ENCODE peak calls at places on chromosomes 3 and 15, in ten cellular contexts. One of them, this sample, is unnamed.

GRCh38 chr15:61467823-61468222 is 238.7 kb upstream of the RORA start:
- DNase-seq in substantia nigra: no peak
- DNase-seq in activated CD4-positive, alpha-beta T cell treated with anti-CD3 and anti-CD28 coated beads for 24 hours: no peak
- DNase-seq in stimulated activated CD4-positive, alpha-beta T cell treated with anti-CD3 and anti-CD28 coated beads, TNF-alpha, amount 100 ng/mL, for 24 hours: no peak
- DNase-seq in activated T-helper 1 cell treated with Interleukin-2 at 50 U/mL for 16 hours: no peak
- DNase-seq in iris pigment epithelial cell: peak
- DNase-seq in iPS DF 19.7: no peak
- DNase-seq in AG20443: no peak
- DNase-seq in anterior cingulate cortex: no peak
- DNase-seq in germinal center: no peak
- DNase-seq in this sample: no peak

GRCh38 chr3:197750863-197751737 is 1.4 kb downstream of the FYTTD1 start:
- DNase-seq in substantia nigra: peak
- DNase-seq in activated CD4-positive, alpha-beta T cell treated with anti-CD3 and anti-CD28 coated beads for 24 hours: peak
- DNase-seq in stimulated activated CD4-positive, alpha-beta T cell treated with anti-CD3 and anti-CD28 coated beads, TNF-alpha, amount 100 ng/mL, for 24 hours: no peak
- DNase-seq in activated T-helper 1 cell treated with Interleukin-2 at 50 U/mL for 16 hours: no peak
- DNase-seq in iris pigment epithelial cell: peak
- DNase-seq in iPS DF 19.7: no peak
- DNase-seq in AG20443: peak
- DNase-seq in anterior cingulate cortex: peak
- DNase-seq in germinal center: no peak
- DNase-seq in this sample: no peak

GRCh38 chr15:69592954-69593353 is 140.3 kb downstream of the RPLP1 start:
- DNase-seq in substantia nigra: no peak
- DNase-seq in activated CD4-positive, alpha-beta T cell treated with anti-CD3 and anti-CD28 coated beads for 24 hours: no peak
- DNase-seq in stimulated activated CD4-positive, alpha-beta T cell treated with anti-CD3 and anti-CD28 coated beads, TNF-alpha, amount 100 ng/mL, for 24 hours: no peak
- DNase-seq in activated T-helper 1 cell treated with Interleukin-2 at 50 U/mL for 16 hours: no peak
- DNase-seq in iris pigment epithelial cell: no peak
- DNase-seq in iPS DF 19.7: no peak
- DNase-seq in AG20443: no peak
- DNase-seq in anterior cingulate cortex: no peak
- DNase-seq in germinal center: no peak
- DNase-seq in this sample: no peak

GRCh38 chr15:48406911-48407310 is 75.7 kb downstream of the DUT start:
- DNase-seq in substantia nigra: no peak
- DNase-seq in activated CD4-positive, alpha-beta T cell treated with anti-CD3 and anti-CD28 coated beads for 24 hours: no peak
- DNase-seq in stimulated activated CD4-positive, alpha-beta T cell treated with anti-CD3 and anti-CD28 coated beads, TNF-alpha, amount 100 ng/mL, for 24 hours: no peak
- DNase-seq in activated T-helper 1 cell treated with Interleukin-2 at 50 U/mL for 16 hours: no peak
- DNase-seq in iris pigment epithelial cell: no peak
- DNase-seq in iPS DF 19.7: no peak
- DNase-seq in AG20443: no peak
- DNase-seq in anterior cingulate cortex: no peak
- DNase-seq in germinal center: no peak
- DNase-seq in this sample: no peak

GRCh38 chr3:126545544-126545943 is 13.2 kb downstream of the C3orf22 start:
- DNase-seq in substantia nigra: no peak
- DNase-seq in activated CD4-positive, alpha-beta T cell treated with anti-CD3 and anti-CD28 coated beads for 24 hours: no peak
- DNase-seq in stimulated activated CD4-positive, alpha-beta T cell treated with anti-CD3 and anti-CD28 coated beads, TNF-alpha, amount 100 ng/mL, for 24 hours: no peak
- DNase-seq in activated T-helper 1 cell treated with Interleukin-2 at 50 U/mL for 16 hours: no peak
- DNase-seq in iris pigment epithelial cell: no peak
- DNase-seq in iPS DF 19.7: no peak
- DNase-seq in AG20443: no peak
- DNase-seq in anterior cingulate cortex: no peak
- DNase-seq in germinal center: no peak
- DNase-seq in this sample: no peak

GRCh38 chr15:69593981-69594966 is 141.7 kb downstream of the RPLP1 start:
- DNase-seq in substantia nigra: no peak
- DNase-seq in activated CD4-positive, alpha-beta T cell treated with anti-CD3 and anti-CD28 coated beads for 24 hours: no peak
- DNase-seq in stimulated activated CD4-positive, alpha-beta T cell treated with anti-CD3 and anti-CD28 coated beads, TNF-alpha, amount 100 ng/mL, for 24 hours: no peak
- DNase-seq in activated T-helper 1 cell treated with Interleukin-2 at 50 U/mL for 16 hours: no peak
- DNase-seq in iris pigment epithelial cell: peak
- DNase-seq in iPS DF 19.7: no peak
- DNase-seq in AG20443: peak
- DNase-seq in anterior cingulate cortex: no peak
- DNase-seq in germinal center: no peak
- DNase-seq in this sample: no peak

GRCh38 chr15:25582886-25583285 is 144.1 kb upstream of the UBE3A start:
- DNase-seq in substantia nigra: no peak
- DNase-seq in activated CD4-positive, alpha-beta T cell treated with anti-CD3 and anti-CD28 coated beads for 24 hours: no peak
- DNase-seq in stimulated activated CD4-positive, alpha-beta T cell treated with anti-CD3 and anti-CD28 coated beads, TNF-alpha, amount 100 ng/mL, for 24 hours: no peak
- DNase-seq in activated T-helper 1 cell treated with Interleukin-2 at 50 U/mL for 16 hours: no peak
- DNase-seq in iris pigment epithelial cell: no peak
- DNase-seq in iPS DF 19.7: no peak
- DNase-seq in AG20443: no peak
- DNase-seq in anterior cingulate cortex: no peak
- DNase-seq in germinal center: no peak
- DNase-seq in this sample: no peak

GRCh38 chr3:38139652-38140051 is 1.2 kb downstream of the MYD88 start:
- DNase-seq in substantia nigra: no peak
- DNase-seq in activated CD4-positive, alpha-beta T cell treated with anti-CD3 and anti-CD28 coated beads for 24 hours: no peak
- DNase-seq in stimulated activated CD4-positive, alpha-beta T cell treated with anti-CD3 and anti-CD28 coated beads, TNF-alpha, amount 100 ng/mL, for 24 hours: no peak
- DNase-seq in activated T-helper 1 cell treated with Interleukin-2 at 50 U/mL for 16 hours: no peak
- DNase-seq in iris pigment epithelial cell: no peak
- DNase-seq in iPS DF 19.7: no peak
- DNase-seq in AG20443: no peak
- DNase-seq in anterior cingulate cortex: no peak
- DNase-seq in germinal center: no peak
- DNase-seq in this sample: no peak

GRCh38 chr3:188947401-188947982 is 224.3 kb upstream of the TPRG1 start:
- DNase-seq in substantia nigra: peak
- DNase-seq in activated CD4-positive, alpha-beta T cell treated with anti-CD3 and anti-CD28 coated beads for 24 hours: no peak
- DNase-seq in stimulated activated CD4-positive, alpha-beta T cell treated with anti-CD3 and anti-CD28 coated beads, TNF-alpha, amount 100 ng/mL, for 24 hours: no peak
- DNase-seq in activated T-helper 1 cell treated with Interleukin-2 at 50 U/mL for 16 hours: no peak
- DNase-seq in iris pigment epithelial cell: peak
- DNase-seq in iPS DF 19.7: no peak
- DNase-seq in AG20443: peak
- DNase-seq in anterior cingulate cortex: peak
- DNase-seq in germinal center: peak
- DNase-seq in this sample: no peak

GRCh38 chr3:193057616-193058015 is 140.0 kb upstream of the MB21D2 start:
- DNase-seq in substantia nigra: no peak
- DNase-seq in activated CD4-positive, alpha-beta T cell treated with anti-CD3 and anti-CD28 coated beads for 24 hours: no peak
- DNase-seq in stimulated activated CD4-positive, alpha-beta T cell treated with anti-CD3 and anti-CD28 coated beads, TNF-alpha, amount 100 ng/mL, for 24 hours: no peak
- DNase-seq in activated T-helper 1 cell treated with Interleukin-2 at 50 U/mL for 16 hours: no peak
- DNase-seq in iris pigment epithelial cell: no peak
- DNase-seq in iPS DF 19.7: no peak
- DNase-seq in AG20443: no peak
- DNase-seq in anterior cingulate cortex: no peak
- DNase-seq in germinal center: no peak
- DNase-seq in this sample: no peak

GRCh38 chr3:184337315-184337714 is at the start of gene FAM131A:
- DNase-seq in substantia nigra: peak
- DNase-seq in activated CD4-positive, alpha-beta T cell treated with anti-CD3 and anti-CD28 coated beads for 24 hours: no peak
- DNase-seq in stimulated activated CD4-positive, alpha-beta T cell treated with anti-CD3 and anti-CD28 coated beads, TNF-alpha, amount 100 ng/mL, for 24 hours: no peak
- DNase-seq in activated T-helper 1 cell treated with Interleukin-2 at 50 U/mL for 16 hours: no peak
- DNase-seq in iris pigment epithelial cell: no peak
- DNase-seq in iPS DF 19.7: no peak
- DNase-seq in AG20443: peak
- DNase-seq in anterior cingulate cortex: peak
- DNase-seq in germinal center: no peak
- DNase-seq in this sample: no peak

GRCh38 chr15:29183071-29183831 is 86.4 kb downstream of the NSMCE3 start:
- DNase-seq in substantia nigra: no peak
- DNase-seq in activated CD4-positive, alpha-beta T cell treated with anti-CD3 and anti-CD28 coated beads for 24 hours: no peak
- DNase-seq in stimulated activated CD4-positive, alpha-beta T cell treated with anti-CD3 and anti-CD28 coated beads, TNF-alpha, amount 100 ng/mL, for 24 hours: no peak
- DNase-seq in activated T-helper 1 cell treated with Interleukin-2 at 50 U/mL for 16 hours: no peak
- DNase-seq in iris pigment epithelial cell: peak
- DNase-seq in iPS DF 19.7: no peak
- DNase-seq in AG20443: no peak
- DNase-seq in anterior cingulate cortex: no peak
- DNase-seq in germinal center: no peak
- DNase-seq in this sample: no peak

GRCh38 chr3:2061360-2061759 is 37.3 kb upstream of the CNTN4 start:
- DNase-seq in substantia nigra: no peak
- DNase-seq in activated CD4-positive, alpha-beta T cell treated with anti-CD3 and anti-CD28 coated beads for 24 hours: no peak
- DNase-seq in stimulated activated CD4-positive, alpha-beta T cell treated with anti-CD3 and anti-CD28 coated beads, TNF-alpha, amount 100 ng/mL, for 24 hours: no peak
- DNase-seq in activated T-helper 1 cell treated with Interleukin-2 at 50 U/mL for 16 hours: no peak
- DNase-seq in iris pigment epithelial cell: no peak
- DNase-seq in iPS DF 19.7: no peak
- DNase-seq in AG20443: no peak
- DNase-seq in anterior cingulate cortex: no peak
- DNase-seq in germinal center: no peak
- DNase-seq in this sample: no peak

GRCh38 chr3:171159822-171160157 is 133.3 kb upstream of the SLC2A2 start:
- DNase-seq in substantia nigra: no peak
- DNase-seq in activated CD4-positive, alpha-beta T cell treated with anti-CD3 and anti-CD28 coated beads for 24 hours: no peak
- DNase-seq in stimulated activated CD4-positive, alpha-beta T cell treated with anti-CD3 and anti-CD28 coated beads, TNF-alpha, amount 100 ng/mL, for 24 hours: no peak
- DNase-seq in activated T-helper 1 cell treated with Interleukin-2 at 50 U/mL for 16 hours: no peak
- DNase-seq in iris pigment epithelial cell: no peak
- DNase-seq in iPS DF 19.7: no peak
- DNase-seq in AG20443: no peak
- DNase-seq in anterior cingulate cortex: no peak
- DNase-seq in germinal center: no peak
- DNase-seq in this sample: no peak

GRCh38 chr15:78000089-78000926 is 77.2 kb downstream of the TBC1D2B start:
- DNase-seq in substantia nigra: no peak
- DNase-seq in activated CD4-positive, alpha-beta T cell treated with anti-CD3 and anti-CD28 coated beads for 24 hours: peak
- DNase-seq in stimulated activated CD4-positive, alpha-beta T cell treated with anti-CD3 and anti-CD28 coated beads, TNF-alpha, amount 100 ng/mL, for 24 hours: peak
- DNase-seq in activated T-helper 1 cell treated with Interleukin-2 at 50 U/mL for 16 hours: peak
- DNase-seq in iris pigment epithelial cell: peak
- DNase-seq in iPS DF 19.7: peak
- DNase-seq in AG20443: peak
- DNase-seq in anterior cingulate cortex: peak
- DNase-seq in germinal center: peak
- DNase-seq in this sample: peak

GRCh38 chr3:144273611-144274010 is 302.0 kb downstream of the DIPK2A start:
- DNase-seq in substantia nigra: no peak
- DNase-seq in activated CD4-positive, alpha-beta T cell treated with anti-CD3 and anti-CD28 coated beads for 24 hours: no peak
- DNase-seq in stimulated activated CD4-positive, alpha-beta T cell treated with anti-CD3 and anti-CD28 coated beads, TNF-alpha, amount 100 ng/mL, for 24 hours: no peak
- DNase-seq in activated T-helper 1 cell treated with Interleukin-2 at 50 U/mL for 16 hours: no peak
- DNase-seq in iris pigment epithelial cell: peak
- DNase-seq in iPS DF 19.7: no peak
- DNase-seq in AG20443: no peak
- DNase-seq in anterior cingulate cortex: no peak
- DNase-seq in germinal center: no peak
- DNase-seq in this sample: no peak

GRCh38 chr15:54772663-54773062 is 424.1 kb downstream of the RSL24D1 start:
- DNase-seq in substantia nigra: no peak
- DNase-seq in activated CD4-positive, alpha-beta T cell treated with anti-CD3 and anti-CD28 coated beads for 24 hours: no peak
- DNase-seq in stimulated activated CD4-positive, alpha-beta T cell treated with anti-CD3 and anti-CD28 coated beads, TNF-alpha, amount 100 ng/mL, for 24 hours: no peak
- DNase-seq in activated T-helper 1 cell treated with Interleukin-2 at 50 U/mL for 16 hours: no peak
- DNase-seq in iris pigment epithelial cell: no peak
- DNase-seq in iPS DF 19.7: peak
- DNase-seq in AG20443: no peak
- DNase-seq in anterior cingulate cortex: no peak
- DNase-seq in germinal center: no peak
- DNase-seq in this sample: no peak

GRCh38 chr3:72347819-72348319 is 500.4 kb downstream of the SHQ1 start:
- DNase-seq in substantia nigra: peak
- DNase-seq in activated CD4-positive, alpha-beta T cell treated with anti-CD3 and anti-CD28 coated beads for 24 hours: peak
- DNase-seq in stimulated activated CD4-positive, alpha-beta T cell treated with anti-CD3 and anti-CD28 coated beads, TNF-alpha, amount 100 ng/mL, for 24 hours: peak
- DNase-seq in activated T-helper 1 cell treated with Interleukin-2 at 50 U/mL for 16 hours: peak
- DNase-seq in iris pigment epithelial cell: peak
- DNase-seq in iPS DF 19.7: no peak
- DNase-seq in AG20443: peak
- DNase-seq in anterior cingulate cortex: peak
- DNase-seq in germinal center: no peak
- DNase-seq in this sample: peak

GRCh38 chr3:188573286-188573928 is 419.4 kb downstream of the LPP start:
- DNase-seq in substantia nigra: no peak
- DNase-seq in activated CD4-positive, alpha-beta T cell treated with anti-CD3 and anti-CD28 coated beads for 24 hours: no peak
- DNase-seq in stimulated activated CD4-positive, alpha-beta T cell treated with anti-CD3 and anti-CD28 coated beads, TNF-alpha, amount 100 ng/mL, for 24 hours: no peak
- DNase-seq in activated T-helper 1 cell treated with Interleukin-2 at 50 U/mL for 16 hours: no peak
- DNase-seq in iris pigment epithelial cell: no peak
- DNase-seq in iPS DF 19.7: no peak
- DNase-seq in AG20443: no peak
- DNase-seq in anterior cingulate cortex: no peak
- DNase-seq in germinal center: no peak
- DNase-seq in this sample: no peak

GRCh38 chr3:134542287-134542686 is 56.4 kb downstream of the CEP63 start:
- DNase-seq in substantia nigra: no peak
- DNase-seq in activated CD4-positive, alpha-beta T cell treated with anti-CD3 and anti-CD28 coated beads for 24 hours: no peak
- DNase-seq in stimulated activated CD4-positive, alpha-beta T cell treated with anti-CD3 and anti-CD28 coated beads, TNF-alpha, amount 100 ng/mL, for 24 hours: no peak
- DNase-seq in activated T-helper 1 cell treated with Interleukin-2 at 50 U/mL for 16 hours: no peak
- DNase-seq in iris pigment epithelial cell: no peak
- DNase-seq in iPS DF 19.7: no peak
- DNase-seq in AG20443: no peak
- DNase-seq in anterior cingulate cortex: no peak
- DNase-seq in germinal center: no peak
- DNase-seq in this sample: no peak

GRCh38 chr3:120470870-120471269 is 20.1 kb upstream of the FSTL1 start:
- DNase-seq in substantia nigra: peak
- DNase-seq in activated CD4-positive, alpha-beta T cell treated with anti-CD3 and anti-CD28 coated beads for 24 hours: no peak
- DNase-seq in stimulated activated CD4-positive, alpha-beta T cell treated with anti-CD3 and anti-CD28 coated beads, TNF-alpha, amount 100 ng/mL, for 24 hours: no peak
- DNase-seq in activated T-helper 1 cell treated with Interleukin-2 at 50 U/mL for 16 hours: no peak
- DNase-seq in iris pigment epithelial cell: no peak
- DNase-seq in iPS DF 19.7: no peak
- DNase-seq in AG20443: peak
- DNase-seq in anterior cingulate cortex: peak
- DNase-seq in germinal center: no peak
- DNase-seq in this sample: no peak

GRCh38 chr3:14418670-14419250 is 16.4 kb downstream of the SLC6A6 start:
- DNase-seq in substantia nigra: no peak
- DNase-seq in activated CD4-positive, alpha-beta T cell treated with anti-CD3 and anti-CD28 coated beads for 24 hours: no peak
- DNase-seq in stimulated activated CD4-positive, alpha-beta T cell treated with anti-CD3 and anti-CD28 coated beads, TNF-alpha, amount 100 ng/mL, for 24 hours: no peak
- DNase-seq in activated T-helper 1 cell treated with Interleukin-2 at 50 U/mL for 16 hours: no peak
- DNase-seq in iris pigment epithelial cell: no peak
- DNase-seq in iPS DF 19.7: no peak
- DNase-seq in AG20443: no peak
- DNase-seq in anterior cingulate cortex: no peak
- DNase-seq in germinal center: no peak
- DNase-seq in this sample: no peak

GRCh38 chr3:64067510-64068346 is 44.4 kb upstream of the PSMD6 start:
- DNase-seq in substantia nigra: no peak
- DNase-seq in activated CD4-positive, alpha-beta T cell treated with anti-CD3 and anti-CD28 coated beads for 24 hours: no peak
- DNase-seq in stimulated activated CD4-positive, alpha-beta T cell treated with anti-CD3 and anti-CD28 coated beads, TNF-alpha, amount 100 ng/mL, for 24 hours: no peak
- DNase-seq in activated T-helper 1 cell treated with Interleukin-2 at 50 U/mL for 16 hours: no peak
- DNase-seq in iris pigment epithelial cell: no peak
- DNase-seq in iPS DF 19.7: no peak
- DNase-seq in AG20443: peak
- DNase-seq in anterior cingulate cortex: no peak
- DNase-seq in germinal center: no peak
- DNase-seq in this sample: no peak

GRCh38 chr3:170534232-170534631 is 51.6 kb downstream of the SLC7A14 start:
- DNase-seq in substantia nigra: no peak
- DNase-seq in activated CD4-positive, alpha-beta T cell treated with anti-CD3 and anti-CD28 coated beads for 24 hours: no peak
- DNase-seq in stimulated activated CD4-positive, alpha-beta T cell treated with anti-CD3 and anti-CD28 coated beads, TNF-alpha, amount 100 ng/mL, for 24 hours: no peak
- DNase-seq in activated T-helper 1 cell treated with Interleukin-2 at 50 U/mL for 16 hours: no peak
- DNase-seq in iris pigment epithelial cell: no peak
- DNase-seq in iPS DF 19.7: no peak
- DNase-seq in AG20443: no peak
- DNase-seq in anterior cingulate cortex: no peak
- DNase-seq in germinal center: no peak
- DNase-seq in this sample: no peak

GRCh38 chr3:157921271-157921670 is 184.9 kb downstream of the SHOX2 start:
- DNase-seq in substantia nigra: no peak
- DNase-seq in activated CD4-positive, alpha-beta T cell treated with anti-CD3 and anti-CD28 coated beads for 24 hours: no peak
- DNase-seq in stimulated activated CD4-positive, alpha-beta T cell treated with anti-CD3 and anti-CD28 coated beads, TNF-alpha, amount 100 ng/mL, for 24 hours: no peak
- DNase-seq in activated T-helper 1 cell treated with Interleukin-2 at 50 U/mL for 16 hours: no peak
- DNase-seq in iris pigment epithelial cell: no peak
- DNase-seq in iPS DF 19.7: no peak
- DNase-seq in AG20443: no peak
- DNase-seq in anterior cingulate cortex: no peak
- DNase-seq in germinal center: no peak
- DNase-seq in this sample: no peak

GRCh38 chr3:75692061-75692460 is 27.9 kb downstream of the FRG2C start:
- DNase-seq in substantia nigra: no peak
- DNase-seq in activated CD4-positive, alpha-beta T cell treated with anti-CD3 and anti-CD28 coated beads for 24 hours: no peak
- DNase-seq in stimulated activated CD4-positive, alpha-beta T cell treated with anti-CD3 and anti-CD28 coated beads, TNF-alpha, amount 100 ng/mL, for 24 hours: no peak
- DNase-seq in activated T-helper 1 cell treated with Interleukin-2 at 50 U/mL for 16 hours: no peak
- DNase-seq in iris pigment epithelial cell: peak
- DNase-seq in iPS DF 19.7: no peak
- DNase-seq in AG20443: no peak
- DNase-seq in anterior cingulate cortex: no peak
- DNase-seq in germinal center: no peak
- DNase-seq in this sample: no peak